ENCODE peak calls at places on chromosome 21, in four cellular contexts. P, L, F and Y are unnamed samples.

GRCh38 chr21:24160528-24160927 is 1446.8 kb downstream of the MRPL39 start:
- DNase-seq in P (no peak), L (no peak), F (no peak), Y (no peak)

GRCh38 chr21:16519012-16519411 is 789.2 kb downstream of the USP25 start:
- DNase-seq in P (no peak), L (no peak), F (no peak), Y (no peak)

GRCh38 chr21:31580866-31581276 is 78.6 kb upstream of the SOD1 start:
- DNase-seq in P (peak; percentile 74), L (peak; percentile 57), F (peak; percentile 85), Y (peak; percentile 26)

GRCh38 chr21:25687787-25688186 is 46.9 kb downstream of the ATP5PF start:
- DNase-seq in P (no peak), L (no peak), F (no peak), Y (no peak)

GRCh38 chr21:36695283-36695634 is 3.7 kb upstream of the SIM2 start:
- DNase-seq in P (no peak), L (no peak), F (no peak), Y (no peak)

GRCh38 chr21:36722370-36723368 is 23.8 kb downstream of the SIM2 start:
- DNase-seq in P (no peak), L (no peak), F (no peak), Y (no peak)

GRCh38 chr21:43802713-43803313 is 13.4 kb downstream of the RRP1 start:
- DNase-seq in P (no peak), L (no peak), F (no peak), Y (no peak)

GRCh38 chr21:41955516-41955915 is 1.7 kb upstream of the C2CD2 start:
- DNase-seq in P (no peak), L (no peak), F (no peak), Y (no peak)

GRCh38 chr21:42655797-42656770 is 2.7 kb downstream of the PDE9A start:
- DNase-seq in P (no peak), L (no peak), F (peak; percentile 57), Y (no peak)

GRCh38 chr21:25929859-25930520 is 195.2 kb downstream of the GABPA start:
- DNase-seq in P (peak; percentile 17), L (no peak), F (no peak), Y (no peak)

GRCh38 chr21:17491716-17492414 is 21.0 kb upstream of the CXADR start:
- DNase-seq in P (no peak), L (peak; percentile 26), F (no peak), Y (no peak)

GRCh38 chr21:43667191-43667904 is 8.0 kb downstream of the RRP1B start:
- DNase-seq in P (no peak), L (no peak), F (no peak), Y (no peak)

GRCh38 chr21:26581818-26582217 is 8.7 kb upstream of the CYYR1 start:
- DNase-seq in P (no peak), L (no peak), F (no peak), Y (no peak)

DNA sequence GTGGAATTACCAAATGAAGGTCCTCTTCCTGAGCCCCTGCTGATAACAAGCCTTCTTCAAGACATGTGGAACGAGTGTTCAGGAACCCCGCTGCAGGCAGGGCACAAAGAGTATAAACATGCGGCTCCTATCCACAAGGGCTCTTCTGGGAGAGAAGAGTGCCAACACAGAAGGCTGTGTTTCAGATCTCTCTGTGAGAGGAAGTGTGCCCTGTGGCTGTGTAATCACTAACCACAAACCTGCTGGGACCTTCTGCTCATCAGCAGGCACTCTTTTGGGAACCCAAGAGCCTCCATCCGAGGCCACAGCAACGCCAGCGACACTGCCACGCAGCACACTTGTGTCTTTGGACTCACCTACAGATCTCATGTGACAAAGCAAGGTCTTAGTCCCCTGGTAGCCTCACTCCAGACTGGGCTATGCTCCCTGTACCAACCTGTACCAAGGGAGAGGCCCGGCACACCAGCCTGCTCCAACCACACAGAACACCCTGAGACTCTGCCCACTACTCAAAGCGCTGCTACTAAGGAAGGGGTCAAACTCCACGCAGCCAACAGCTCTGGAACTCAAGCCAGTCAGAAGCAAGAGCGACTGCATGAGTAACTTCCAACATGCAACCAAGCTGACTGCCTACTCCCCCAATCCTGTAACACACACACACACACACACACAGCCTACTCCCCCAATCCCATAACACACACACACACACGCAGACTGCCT is 7.8 kb downstream of the PTTG1IP start:
- DNase-seq in P (no peak), L (no peak), F (no peak), Y (no peak)
- TF ChIP-seq EGR1 in P (no peak), L (no peak), F (no peak), Y (no peak)

DNA sequence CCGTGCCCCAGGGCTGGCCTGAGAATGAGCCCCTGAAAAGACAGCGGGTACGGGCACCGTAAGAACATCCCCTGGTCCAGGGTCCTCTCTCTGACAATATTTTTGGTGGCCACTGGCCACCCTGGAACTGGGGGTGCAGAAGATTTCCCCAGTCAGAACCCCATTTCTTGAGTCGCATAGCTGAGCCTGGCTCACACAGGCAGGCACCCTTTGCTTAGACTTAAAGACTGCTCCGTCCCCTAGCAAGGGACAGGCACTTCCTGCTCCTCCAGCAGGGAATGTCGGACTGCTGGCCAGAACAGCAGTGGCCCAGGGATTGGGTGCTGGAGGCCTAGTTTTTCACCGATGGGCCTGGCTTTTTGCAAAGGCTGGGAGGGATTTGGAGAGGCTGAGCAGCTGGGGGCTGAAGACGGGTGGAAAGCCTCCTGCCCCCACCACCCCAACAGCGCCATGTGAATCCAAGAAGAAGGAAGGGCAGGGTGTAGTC is 4.3 kb downstream of the OLIG2 start:
- DNase-seq in P (no peak), L (no peak), F (peak; percentile 54), Y (no peak)
- H3K27me3 ChIP-seq in P (peaks cover 86% of the 10 kb centered on the region), L (peaks cover 12% of the 10 kb centered on the region), F (peaks cover 99% of the 10 kb centered on the region), Y (peaks cover 22% of the 10 kb centered on the region)

GRCh38 chr21:45073301-45074047 is 906 bp upstream of the ADARB1 start:
- DNase-seq in P (peak; percentile 78), L (no peak), F (no peak), Y (no peak)
- TF ChIP-seq EGR1 in P (peak; percentile 32), L (no peak), F (no peak), Y (no peak)

GRCh38 chr21:45700461-45700860 is 56.9 kb downstream of the PCBP3 start:
- DNase-seq in P (no peak), L (no peak), F (no peak), Y (no peak)
- H3K27me3 ChIP-seq in P (peaks cover 9% of the 10 kb centered on the region), L (peaks cover 18% of the 10 kb centered on the region), F (no peaks in the 10 kb centered on the region), Y (no peaks in the 10 kb centered on the region)

GRCh38 chr21:38905328-38905727 is 99.6 kb downstream of the ETS2 start:
- DNase-seq in P (no peak), L (no peak), F (no peak), Y (no peak)

GRCh38 chr21:38905751-38906150 is 100.0 kb downstream of the ETS2 start:
- DNase-seq in P (no peak), L (no peak), F (no peak), Y (no peak)

GRCh38 chr21:38902608-38903445 is 97.1 kb downstream of the ETS2 start:
- DNase-seq in P (no peak), L (no peak), F (no peak), Y (no peak)

GRCh38 chr21:38900499-38900898 is 94.8 kb downstream of the ETS2 start:
- DNase-seq in P (no peak), L (no peak), F (no peak), Y (no peak)

GRCh38 chr21:38903578-38904193 is 98.0 kb downstream of the ETS2 start:
- DNase-seq in P (no peak), L (no peak), F (no peak), Y (no peak)
- TF ChIP-seq EGR1 in P (no peak), L (no peak), F (no peak), Y (no peak)